ENCODE peak calls at places on chromosome 2, in five cellular contexts. D is pulmonary artery endothelial cell; W is CD8-positive, alpha-beta memory T cell; L is progenitor cell of endocrine pancreas; J is iPS-NIHi11. I is an unnamed sample.
A peak's percentile ranks its signal among the peaks of the same experiment; 100 is the strongest.

GRCh38 chr2:163266772-163267171 is 428.2 kb upstream of the KCNH7 start:
- DNase-seq in D (no peak), W (no peak), L (no peak), J (no peak), I (no peak)

GRCh38 chr2:134443814-134444480 is 190.1 kb downstream of the MGAT5 start:
- DNase-seq in D (no peak), W (no peak), L (no peak), J (no peak), I (no peak)

GRCh38 chr2:174835797-174836255 is 71.6 kb upstream of the CHRNA1 start:
- DNase-seq in D (no peak), W (no peak), L (no peak), J (peak; percentile 33), I (no peak)

GRCh38 chr2:210496512-210496911 is 20.0 kb upstream of the LANCL1 start:
- DNase-seq in D (no peak), W (no peak), L (no peak), J (no peak), I (no peak)

GRCh38 chr2:149860276-149860921 is 272.8 kb upstream of the MMADHC start:
- DNase-seq in D (no peak), W (no peak), L (no peak), J (no peak), I (no peak)

GRCh38 chr2:207264310-207264709 is 98.6 kb upstream of the KLF7 start:
- DNase-seq in D (no peak), W (no peak), L (no peak), J (no peak), I (no peak)

GRCh38 chr2:164785447-164785846 is 56.2 kb downstream of the COBLL1 start:
- DNase-seq in D (peak; percentile 80), W (no peak), L (no peak), J (no peak), I (no peak)

GRCh38 chr2:121075641-121076500 is 209.1 kb downstream of the TFCP2L1 start:
- DNase-seq in D (no peak), W (no peak), L (no peak), J (peak; percentile 34), I (no peak)

GRCh38 chr2:30191831-30192271 is 39.5 kb upstream of the LBH start:
- DNase-seq in D (no peak), W (no peak), L (no peak), J (no peak), I (no peak)

GRCh38 chr2:113812204-113812603 is 55.8 kb upstream of the SLC35F5 start:
- DNase-seq in D (no peak), W (no peak), L (no peak), J (no peak), I (no peak)

GRCh38 chr2:205763708-205764501 is 81.6 kb downstream of the NRP2 start:
- DNase-seq in D (peak; percentile 80), W (no peak), L (peak; percentile 75), J (peak; percentile 88), I (peak; percentile 80)